ENCODE peak calls at places on chromosome 4, in nine cellular contexts. E, Q, B, S, O, C, Z, P and R are unnamed samples.

GRCh38 chr4:4428966-4429875 is 42.3 kb downstream of the NSG1 start:
- DNase-seq in P (no peak), C (no peak), O (no peak), E (no peak), S (peak; percentile 5), B (no peak), Z (no peak), Q (no peak), R (no peak)

GRCh38 chr4:114264452-114264851 is 285.0 kb upstream of the ARSJ start:
- DNase-seq in C (no peak), E (no peak), Q (no peak), O (no peak), P (no peak), S (no peak), B (no peak), Z (no peak), R (no peak)

GRCh38 chr4:8510191-8510590 is 69.6 kb downstream of the TRMT44 start:
- DNase-seq in P (no peak), C (no peak), O (no peak), Z (no peak), Q (no peak), S (no peak), E (no peak), B (no peak), R (no peak)

GRCh38 chr4:4856071-4857000 is 3.1 kb upstream of the MSX1 start:
- DNase-seq in Q (no peak), S (no peak), E (no peak), C (no peak), P (peak; percentile 42), B (no peak), Z (no peak), O (no peak), R (no peak)

GRCh38 chr4:90852232-90852631 is 725.0 kb downstream of the CCSER1 start:
- DNase-seq in O (no peak), C (no peak), Q (peak; percentile 18), B (no peak), S (no peak), P (no peak), E (no peak), Z (no peak), R (no peak)

GRCh38 chr4:147328189-147328588 is 152.7 kb upstream of the EDNRA start:
- DNase-seq in C (no peak), P (no peak), Q (no peak), O (no peak), B (no peak), E (no peak), S (no peak), Z (no peak), R (no peak)

GRCh38 chr4:77433102-77433733 is 172.4 kb upstream of the CXCL13 start:
- DNase-seq in E (peak; percentile 70), S (no peak), C (no peak), B (peak; percentile 31), Z (no peak), P (no peak), Q (peak; percentile 67), O (peak; percentile 91), R (peak; percentile 64)

GRCh38 chr4:105963461-105964400 is 68.5 kb downstream of the NPNT start:
- DNase-seq in P (no peak), C (no peak), B (no peak), S (no peak), Q (no peak), Z (no peak), O (no peak), E (no peak), R (no peak)

GRCh38 chr4:288891-289290 is 16.4 kb downstream of the ZNF732 start:
- DNase-seq in Q (no peak), C (no peak), E (no peak), P (no peak), S (no peak), Z (no peak), O (no peak), B (no peak), R (no peak)

GRCh38 chr4:165368114-165368513 is 10.7 kb upstream of the CPE start:
- DNase-seq in C (no peak), P (no peak), E (no peak), S (no peak), Q (no peak), O (peak; percentile 10), Z (no peak), B (no peak), R (no peak)

GRCh38 chr4:179666226-179666625 is 2224.0 kb upstream of the AGA start:
- DNase-seq in P (no peak), Q (no peak), E (no peak), S (no peak), B (no peak), O (no peak), C (no peak), Z (no peak), R (no peak)

GRCh38 chr4:53128959-53129358 is 236.9 kb downstream of the SCFD2 start:
- DNase-seq in B (no peak), Z (peak; percentile 87), C (no peak), Q (no peak), E (no peak), P (no peak), O (no peak), S (no peak), R (no peak)

GRCh38 chr4:20816287-20816686 is 116.0 kb downstream of the PACRGL start:
- DNase-seq in Q (no peak), S (no peak), E (no peak), O (no peak), P (no peak), C (no peak), Z (no peak), B (no peak), R (no peak)

GRCh38 chr4:162015090-162015489 is 148.7 kb downstream of the FSTL5 start:
- DNase-seq in P (no peak), S (no peak), B (no peak), C (no peak), Q (no peak), E (no peak), O (no peak), Z (no peak), R (no peak)

GRCh38 chr4:114281561-114281960 is 302.1 kb upstream of the ARSJ start:
- DNase-seq in E (no peak), Z (no peak), P (no peak), S (no peak), Q (no peak), O (no peak), B (no peak), C (no peak), R (no peak)

GRCh38 chr4:113979157-113979972 is at the start of gene ARSJ:
- DNase-seq in O (peak; percentile 26), Q (no peak), Z (no peak), S (peak; percentile 53), E (peak; percentile 63), B (peak; percentile 65), P (no peak), C (peak; percentile 10), R (peak; percentile 81)

GRCh38 chr4:47863486-47863885 is 25.6 kb upstream of the CORIN start:
- DNase-seq in O (no peak), Z (no peak), B (no peak), C (no peak), P (no peak), E (no peak), Q (no peak), S (no peak), R (no peak)

GRCh38 chr4:22686156-22686555 is 6.6 kb upstream of the GBA3 start:
- DNase-seq in S (no peak), B (no peak), Q (no peak), P (no peak), Z (no peak), E (no peak), C (no peak), O (no peak), R (no peak)